ENCODE peak calls at places on chromosomes 6 and 20, in six cellular contexts. X is sigmoid colon, A is K562, U is HepG2, Z is suprapubic skin, Y is transverse colon. I is an unnamed sample. For H3K36me3, the result is how much of the 10 kb centered on the place peaks cover.

GRCh38 chr20:58407201-58407873 is 18.3 kb downstream of the VAPB start:
- DNase-seq in U (no peak), X (no peak), Z (no peak), A (no peak), Y (no peak), I (no peak)

GRCh38 chr6:125598422-125598821 is 151.0 kb upstream of the HEY2 start:
- DNase-seq in Y (peak), X (no peak), A (peak), Z (no peak), U (no peak), I (no peak)

GRCh38 chr6:13260831-13261230 is 67.5 kb downstream of the TBC1D7 start:
- DNase-seq in Z (no peak), U (no peak), X (no peak), A (no peak), Y (no peak), I (no peak)

GRCh38 chr20:57266251-57267157 is at the start of gene BMP7:
- DNase-seq in U (no peak), Y (no peak), Z (no peak), A (no peak), X (no peak), I (no peak)

GRCh38 chr6:169252805-169253189 is 849 bp downstream of the THBS2 start:
- DNase-seq in U (no peak), Z (peak), X (peak), Y (no peak), A (no peak), I (no peak)

GRCh38 chr6:52138284-52138683 is 47.9 kb upstream of the IL17A start:
- DNase-seq in Z (no peak), U (no peak), A (no peak), Y (no peak), X (no peak), I (no peak)

GRCh38 chr6:121549741-121550140 is 114.3 kb downstream of the GJA1 start:
- DNase-seq in X (no peak), Z (no peak), U (no peak), A (no peak), Y (no peak), I (no peak)

GRCh38 chr6:30684386-30685156 is 1.9 kb downstream of the PPP1R18 start:
- DNase-seq in Z (no peak), Y (peak), A (peak), X (peak), U (no peak), I (peak)

GRCh38 chr20:15446373-15446772 is 1109.0 kb upstream of the FLRT3 start:
- DNase-seq in Y (no peak), X (no peak), U (no peak), Z (no peak), A (no peak), I (no peak)

GRCh38 chr6:126812651-126813050 is 305.8 kb upstream of the RSPO3 start:
- DNase-seq in X (no peak), Y (no peak), U (no peak), A (no peak), Z (no peak), I (no peak)

GRCh38 chr20:58081842-58082241 is 146.6 kb downstream of the ANKRD60 start:
- DNase-seq in U (no peak), X (no peak), Z (no peak), Y (no peak), A (no peak), I (no peak)

GRCh38 chr6:139778688-139779087 is 404.2 kb upstream of the CITED2 start:
- DNase-seq in X (no peak), U (no peak), Z (no peak), Y (no peak), A (no peak), I (no peak)

GRCh38 chr6:137657351-137657911 is 163.2 kb upstream of the OLIG3 start:
- DNase-seq in U (no peak), A (no peak), Y (no peak), X (no peak), Z (no peak), I (no peak)

GRCh38 chr6:2858678-2859324 is 17.1 kb upstream of the SERPINB1 start:
- DNase-seq in A (peak), X (no peak), U (no peak), Z (no peak), Y (no peak), I (no peak)

GRCh38 chr6:134352786-134353480 is 35.0 kb upstream of the SGK1 start:
- DNase-seq in A (no peak), U (no peak), Y (no peak), X (no peak), Z (no peak), I (no peak)

GRCh38 chr6:27720607-27721580 is 191.3 kb downstream of the OR2B2 start:
- DNase-seq in U (peak), A (peak), X (no peak), Y (no peak), Z (no peak), I (no peak)

GRCh38 chr6:32607263-32607987 is 17.8 kb upstream of the HLA-DRB1 start:
- DNase-seq in X (no peak), A (no peak), U (no peak), Y (no peak), Z (no peak), I (no peak)

GRCh38 chr20:10078403-10078802 is 43.6 kb downstream of the ANKEF1 start:
- DNase-seq in U (no peak), X (no peak), Y (no peak), A (no peak), Z (no peak), I (peak)

GRCh38 chr6:44825284-44825683 is 437.8 kb downstream of the CDC5L start:
- DNase-seq in Y (no peak), U (no peak), X (no peak), Z (no peak), A (no peak), I (no peak)

GRCh38 chr6:44829811-44830210 is 442.3 kb downstream of the CDC5L start:
- DNase-seq in Z (no peak), A (no peak), U (no peak), Y (no peak), X (no peak), I (no peak)

GRCh38 chr6:44824567-44824966 is 437.1 kb downstream of the CDC5L start:
- DNase-seq in Y (no peak), X (no peak), Z (no peak), A (no peak), U (no peak), I (no peak)

GRCh38 chr6:44828780-44829179 is 441.3 kb downstream of the CDC5L start:
- DNase-seq in Z (no peak), X (no peak), Y (no peak), U (no peak), A (no peak), I (no peak)

DNA sequence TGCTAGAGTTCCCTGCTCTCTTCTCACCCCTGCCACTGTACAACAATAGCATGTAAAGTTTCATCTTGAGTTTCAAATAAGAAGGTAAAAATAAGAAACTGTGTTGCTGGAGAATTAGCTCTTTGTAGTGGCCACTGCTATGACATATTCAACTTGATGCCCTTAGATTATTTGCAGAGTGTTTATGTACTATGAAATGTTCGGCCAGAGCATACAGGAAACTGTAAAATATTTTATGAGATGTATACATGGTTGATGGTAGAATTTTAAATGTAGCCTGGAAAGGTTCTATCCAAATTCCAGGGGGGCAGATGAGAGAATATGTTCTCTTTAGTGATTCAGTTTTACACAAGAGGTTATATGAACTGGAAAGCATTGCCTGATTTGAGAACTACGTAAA is 438.8 kb downstream of the CDC5L start:
- DNase-seq in Z (no peak), Y (no peak), A (no peak), X (no peak), U (no peak), I (no peak)
- TF ChIP-seq POLR2AphosphoS5 in Z (no peak), Y (no peak), A (no peak), X (no peak), U (no peak), I (no peak)

GRCh38 chr6:112117554-112117953 is 30.2 kb downstream of the FAM229B start:
- DNase-seq in Y (no peak), Z (no peak), A (peak), U (no peak), X (no peak), I (no peak)

GRCh38 chr6:112113371-112113770 is 26.0 kb downstream of the FAM229B start:
- DNase-seq in X (no peak), Z (no peak), A (no peak), Y (no peak), U (no peak), I (no peak)

GRCh38 chr6:112116215-112116614 is 28.8 kb downstream of the FAM229B start:
- DNase-seq in X (no peak), Z (no peak), A (peak), Y (no peak), U (peak), I (no peak)

GRCh38 chr6:112114577-112115223 is 27.3 kb downstream of the FAM229B start:
- DNase-seq in Y (no peak), U (no peak), Z (no peak), X (no peak), A (no peak), I (no peak)

DNA sequence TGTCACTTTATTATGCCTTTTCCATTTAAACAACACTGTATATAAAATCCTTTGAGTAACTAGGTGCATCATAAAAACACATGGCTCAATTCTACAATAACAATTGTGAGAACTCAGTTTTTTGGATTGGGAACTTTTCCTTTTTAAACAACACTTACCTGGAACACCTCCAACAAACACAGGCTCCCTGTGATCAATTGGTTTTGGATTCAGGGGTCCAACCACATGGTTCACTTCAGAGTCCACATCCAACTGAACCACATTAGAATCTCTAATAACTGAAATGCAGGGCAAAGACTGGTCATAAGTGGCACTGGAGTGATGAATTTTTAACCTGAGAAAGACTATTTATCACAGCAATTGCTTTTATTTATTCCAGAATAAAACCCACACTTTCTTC is 26.5 kb downstream of the FAM229B start:
- DNase-seq in X (no peak), A (no peak), U (no peak), Z (no peak), Y (no peak), I (no peak)
- H3K36me3 ChIP-seq in X (half or more), A (under half), U (under half), Z (under half), Y (under half), I (under half)

GRCh38 chr6:26217714-26218075 is 130.5 kb downstream of the HFE start:
- DNase-seq in Y (no peak), U (no peak), Z (no peak), A (peak), X (no peak), I (no peak)

GRCh38 chr6:26215200-26216014 is 128.2 kb downstream of the HFE start:
- DNase-seq in Z (no peak), A (peak), U (peak), Y (no peak), X (no peak), I (no peak)

GRCh38 chr6:26218824-26219223 is 131.6 kb downstream of the HFE start:
- DNase-seq in A (peak), Y (no peak), X (no peak), Z (no peak), U (no peak), I (no peak)

GRCh38 chr6:26216015-26216885 is 129.0 kb downstream of the HFE start:
- DNase-seq in Y (peak), Z (no peak), A (peak), U (peak), X (peak), I (peak)

GRCh38 chr6:26216886-26217713 is 129.9 kb downstream of the HFE start:
- DNase-seq in X (peak), Z (peak), A (peak), U (peak), Y (peak), I (peak)
- TF ChIP-seq EP300 in X (peak), Z (no peak), A (peak), U (no peak), Y (peak), I (no peak)

GRCh38 chr20:62120990-62121775 is 1.1 kb upstream of the LSM14B start:
- DNase-seq in Y (peak), Z (no peak), X (peak), U (no peak), A (peak), I (no peak)
- TF ChIP-seq POLR2AphosphoS5 in Y (peak), Z (no peak), X (peak), U (peak), A (no peak), I (peak)

GRCh38 chr6:63644668-63645326 is 9.2 kb downstream of the PHF3 start:
- DNase-seq in U (no peak), X (no peak), Z (no peak), A (no peak), Y (no peak), I (no peak)
- H3K36me3 ChIP-seq in U (under half), X (under half), Z (under half), A (under half), Y (under half), I (under half)

GRCh38 chr6:117521785-117522502 is 39.5 kb downstream of the DCBLD1 start:
- DNase-seq in Z (no peak), A (no peak), X (no peak), U (no peak), Y (no peak), I (no peak)
- TF ChIP-seq EP300 in Z (no peak), A (no peak), X (no peak), U (no peak), Y (no peak), I (no peak)

DNA sequence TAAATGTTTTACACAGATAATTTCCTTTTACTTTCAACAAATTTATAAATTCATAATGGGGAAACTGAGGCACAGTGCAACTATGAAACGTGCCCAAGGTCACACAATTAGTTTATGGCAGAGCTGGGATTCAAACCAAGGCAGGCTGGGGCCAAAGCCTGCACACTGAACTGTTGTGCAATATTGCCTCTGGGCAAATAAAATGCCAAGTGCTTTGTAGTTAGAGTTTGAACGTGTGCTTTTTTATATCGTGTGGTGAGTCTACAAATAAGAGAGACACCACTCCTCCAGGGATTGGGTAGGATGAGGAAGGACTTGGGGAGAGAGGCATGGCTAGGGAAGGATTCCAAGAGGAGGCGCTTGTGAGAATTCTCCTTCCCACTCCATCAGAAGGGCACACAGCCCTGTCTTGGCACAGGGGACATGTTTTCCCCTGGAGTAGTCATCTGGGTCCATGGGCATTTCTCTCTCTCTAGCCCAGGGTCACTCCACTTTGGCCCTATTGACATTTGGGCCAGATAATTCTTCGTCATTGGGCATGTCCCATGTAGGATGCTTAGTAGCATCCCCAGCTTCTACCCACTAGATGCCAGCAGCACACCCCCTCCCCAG is 2.8 kb upstream of the CDH22 start:
- DNase-seq in U (peak), A (no peak), Y (no peak), Z (no peak), X (no peak), I (no peak)
- TF ChIP-seq POLR2AphosphoS5 in U (no peak), A (no peak), Y (no peak), Z (no peak), X (no peak), I (no peak)

GRCh38 chr20:3995067-3995748 is 20.1 kb downstream of the RNF24 start:
- DNase-seq in U (no peak), Y (no peak), X (no peak), A (peak), Z (no peak), I (no peak)
- H3K36me3 ChIP-seq in U (under half), Y (under half), X (under half), A (under half), Z (under half), I (under half)

DNA sequence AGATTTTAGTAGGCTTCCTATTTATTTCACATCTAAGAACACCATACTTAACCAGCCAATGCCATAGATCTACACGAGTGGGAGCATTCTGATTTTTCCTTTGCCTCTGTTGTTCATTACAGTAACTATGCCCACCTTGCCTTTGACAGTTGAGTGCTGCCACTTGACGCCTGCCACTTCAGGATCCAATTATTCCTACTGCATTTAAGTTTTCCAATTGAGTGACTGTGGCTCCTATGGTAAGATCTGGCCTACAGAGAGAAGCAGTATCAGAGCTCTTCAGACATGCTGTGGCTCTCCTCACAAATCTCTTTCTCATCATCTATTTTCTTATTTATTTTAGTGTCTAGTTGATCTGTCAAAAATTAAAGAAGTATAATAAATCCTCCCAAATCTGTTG is 403.0 kb upstream of the SPTLC3 start:
- DNase-seq in Z (no peak), U (no peak), A (no peak), X (no peak), Y (no peak), I (no peak)
- TF ChIP-seq EP300 in Z (no peak), U (no peak), A (no peak), X (no peak), Y (no peak), I (no peak)

GRCh38 chr6:160141001-160141726 is 19.5 kb downstream of the SLC22A1 start:
- DNase-seq in X (peak), A (no peak), U (no peak), Z (no peak), Y (no peak), I (no peak)
- TF ChIP-seq POLR2AphosphoS5 in X (peak), A (no peak), U (no peak), Z (no peak), Y (no peak), I (no peak)